ENCODE peak calls at places on chromosomes 2 and 18, in six cellular contexts. E is neural progenitor cell, H is cerebellar nuclear complex, I is iris pigment epithelial cell, T is pons, R is WERI-Rb-1. D is an unnamed sample.

GRCh38 chr2:46970334-46971288 is 55.0 kb upstream of the MCFD2 start:
- DNase-seq in R (no peak), H (no peak), I (peak), T (peak), E (no peak), D (no peak)

GRCh38 chr2:106085441-106085911 is 108.6 kb downstream of the UXS1 start:
- DNase-seq in I (peak), H (no peak), T (peak), R (no peak), E (peak), D (no peak)

GRCh38 chr2:25567406-25567805 is 106.0 kb downstream of the DTNB start:
- DNase-seq in I (peak), H (no peak), E (peak), T (peak), R (no peak), D (no peak)

GRCh38 chr18:7038330-7038846 is 79.2 kb downstream of the LAMA1 start:
- DNase-seq in I (peak), T (no peak), R (peak), E (peak), H (no peak), D (peak)

GRCh38 chr2:3040819-3041218 is 336.8 kb downstream of the EIPR1 start:
- DNase-seq in I (no peak), E (no peak), T (no peak), H (no peak), R (no peak), D (no peak)

GRCh38 chr2:223993634-223994232 is 36.5 kb downstream of the MRPL44 start:
- DNase-seq in H (no peak), I (peak), E (peak), T (peak), R (peak), D (peak)

GRCh38 chr2:220227272-220227920 is 600.0 kb downstream of the SLC4A3 start:
- DNase-seq in E (no peak), T (no peak), R (no peak), I (peak), H (no peak), D (no peak)

GRCh38 chr18:70039186-70039585 is 91.5 kb upstream of the CD226 start:
- DNase-seq in I (no peak), H (no peak), T (no peak), R (no peak), E (no peak), D (no peak)

GRCh38 chr2:230738924-230739323 is 26.3 kb downstream of the CAB39 start:
- DNase-seq in I (no peak), T (no peak), H (no peak), R (no peak), E (no peak), D (no peak)

GRCh38 chr2:160157861-160158813 is 41.9 kb downstream of the ITGB6 start:
- DNase-seq in H (no peak), I (peak), E (peak), R (no peak), T (no peak), D (peak)

GRCh38 chr2:159987136-159987535 is 75.3 kb downstream of the PLA2R1 start:
- DNase-seq in E (no peak), T (no peak), H (no peak), I (no peak), R (no peak), D (no peak)

GRCh38 chr2:10410001-10410671 is 38.0 kb downstream of the ODC1 start:
- DNase-seq in R (no peak), E (no peak), I (no peak), T (no peak), H (no peak), D (no peak)

GRCh38 chr2:27737676-27738348 is 33.7 kb upstream of the MRPL33 start:
- DNase-seq in H (no peak), R (no peak), E (no peak), T (no peak), I (peak), D (no peak)

GRCh38 chr18:58535340-58536186 is 93.3 kb downstream of the ALPK2 start:
- DNase-seq in E (no peak), H (no peak), I (peak), R (no peak), T (peak), D (no peak)

GRCh38 chr2:65130440-65131175 is 702 bp upstream of the RAB1A start:
- DNase-seq in I (no peak), T (no peak), E (no peak), R (no peak), H (no peak), D (peak)

GRCh38 chr2:164992818-164993217 is 37.5 kb upstream of the SLC38A11 start:
- DNase-seq in R (peak), T (peak), H (peak), E (peak), I (peak), D (peak)

GRCh38 chr2:112772322-112772721 is 7.9 kb upstream of the CKAP2L start:
- DNase-seq in I (no peak), E (no peak), H (no peak), T (peak), R (no peak), D (no peak)

GRCh38 chr2:120734930-120735611 is 597 bp upstream of the GLI2 start:
- DNase-seq in E (peak), T (no peak), H (no peak), I (no peak), R (no peak), D (no peak)

GRCh38 chr2:151632993-151633592 is 101.2 kb downstream of the NEB start:
- DNase-seq in E (no peak), T (no peak), R (no peak), I (peak), H (no peak), D (no peak)

GRCh38 chr2:26609839-26610277 is 31.3 kb downstream of the CIB4 start:
- DNase-seq in E (no peak), H (no peak), I (no peak), T (no peak), R (no peak), D (no peak)

GRCh38 chr2:12338946-12339697 is 377.6 kb upstream of the TRIB2 start:
- DNase-seq in T (no peak), I (no peak), H (no peak), E (no peak), R (no peak), D (no peak)

GRCh38 chr2:37625156-37625555 is 46.3 kb downstream of the CDC42EP3 start:
- DNase-seq in E (no peak), I (peak), H (no peak), T (no peak), R (no peak), D (no peak)

GRCh38 chr2:10186868-10187535 is 64.5 kb downstream of the RRM2 start:
- DNase-seq in E (peak), R (no peak), T (no peak), H (no peak), I (no peak), D (no peak)

GRCh38 chr2:95287806-95288205 is 9.3 kb upstream of the KCNIP3 start:
- DNase-seq in H (no peak), E (no peak), T (no peak), R (peak), I (no peak), D (no peak)

GRCh38 chr2:46701152-46701551 is 214.5 kb downstream of the MCFD2 start:
- DNase-seq in E (no peak), H (no peak), T (no peak), R (no peak), I (peak), D (no peak)

GRCh38 chr18:39701839-39702238 is 2136.2 kb upstream of the CELF4 start:
- DNase-seq in I (peak), R (no peak), T (no peak), E (no peak), H (no peak), D (no peak)

GRCh38 chr18:12769136-12769535 is 66.3 kb downstream of the PSMG2 start:
- DNase-seq in R (no peak), I (no peak), T (no peak), H (no peak), E (no peak), D (no peak)

GRCh38 chr2:157480182-157480961 is 36.5 kb upstream of the CYTIP start:
- DNase-seq in H (no peak), I (peak), R (no peak), T (no peak), E (no peak), D (no peak)

GRCh38 chr2:187842978-187843847 is 289.0 kb upstream of the TFPI start:
- DNase-seq in T (peak), H (no peak), E (peak), R (no peak), I (peak), D (peak)

GRCh38 chr2:36486546-36487044 is 111.4 kb downstream of the FEZ2 start:
- DNase-seq in E (no peak), T (no peak), I (peak), R (no peak), H (no peak), D (no peak)

GRCh38 chr2:151808258-151809072 is 19.8 kb downstream of the ARL5A start:
- DNase-seq in T (peak), E (peak), I (peak), H (no peak), R (no peak), D (no peak)

GRCh38 chr2:150144546-150145305 is 342.7 kb downstream of the RND3 start:
- DNase-seq in H (no peak), I (peak), T (no peak), R (no peak), E (no peak), D (no peak)

GRCh38 chr2:109331864-109332848 is 203.2 kb downstream of the SH3RF3 start:
- DNase-seq in R (no peak), I (peak), E (no peak), T (peak), H (no peak), D (peak)

D was measured in NT2/D1.